ENCODE peak calls at places on chromosomes 11 and 22, in four cellular contexts. One of them, this sample, is unnamed.

GRCh38 chr11:73331138-73331916 is 23.3 kb downstream of the ARHGEF17 start:
- DNase-seq in pancreas: no peak
- DNase-seq in colonic mucosa: no peak
- DNase-seq in foreskin fibroblast: no peak
- DNase-seq in this sample: peak; percentile 57

GRCh38 chr22:48428556-48429371 is 1398.9 kb downstream of the BRD1 start:
- DNase-seq in pancreas: no peak
- DNase-seq in colonic mucosa: no peak
- DNase-seq in foreskin fibroblast: no peak
- DNase-seq in this sample: no peak

GRCh38 chr11:2995893-2996554 is 3.9 kb upstream of the NAP1L4 start:
- DNase-seq in pancreas: no peak
- DNase-seq in colonic mucosa: no peak
- DNase-seq in foreskin fibroblast: no peak
- DNase-seq in this sample: no peak

GRCh38 chr11:66846671-66847091 is 3.4 kb downstream of the RCE1 start:
- DNase-seq in pancreas: no peak
- DNase-seq in colonic mucosa: no peak
- DNase-seq in foreskin fibroblast: peak; percentile 67
- DNase-seq in this sample: no peak

GRCh38 chr11:96326954-96327353 is 16.0 kb downstream of the MAML2 start:
- DNase-seq in pancreas: no peak
- DNase-seq in colonic mucosa: no peak
- DNase-seq in foreskin fibroblast: no peak
- DNase-seq in this sample: no peak

GRCh38 chr11:67465190-67465522 is 3.9 kb downstream of the TMEM134 start:
- DNase-seq in pancreas: no peak
- DNase-seq in colonic mucosa: peak; percentile 37
- DNase-seq in foreskin fibroblast: no peak
- DNase-seq in this sample: no peak

GRCh38 chr11:1153951-1154487 is 3.7 kb upstream of the MUC5AC start:
- DNase-seq in pancreas: peak; percentile 15
- DNase-seq in colonic mucosa: peak; percentile 46
- DNase-seq in foreskin fibroblast: peak; percentile 93
- DNase-seq in this sample: no peak

GRCh38 chr22:43303751-43304150 is 39.4 kb downstream of the SCUBE1 start:
- DNase-seq in pancreas: no peak
- DNase-seq in colonic mucosa: no peak
- DNase-seq in foreskin fibroblast: no peak
- DNase-seq in this sample: no peak

GRCh38 chr22:31995046-31995445 is 48.0 kb upstream of the SLC5A1 start:
- DNase-seq in pancreas: no peak
- DNase-seq in colonic mucosa: no peak
- DNase-seq in foreskin fibroblast: no peak
- DNase-seq in this sample: no peak

GRCh38 chr11:104372111-104372510 is 208.2 kb upstream of the PDGFD start:
- DNase-seq in pancreas: no peak
- DNase-seq in colonic mucosa: no peak
- DNase-seq in foreskin fibroblast: no peak
- DNase-seq in this sample: no peak

GRCh38 chr11:130638624-130639023 is 190.2 kb downstream of the ADAMTS15 start:
- DNase-seq in pancreas: no peak
- DNase-seq in colonic mucosa: no peak
- DNase-seq in foreskin fibroblast: no peak
- DNase-seq in this sample: no peak

GRCh38 chr11:128399186-128399585 is 188.2 kb downstream of the ETS1 start:
- DNase-seq in pancreas: no peak
- DNase-seq in colonic mucosa: no peak
- DNase-seq in foreskin fibroblast: peak; percentile 89
- DNase-seq in this sample: no peak

GRCh38 chr11:110564676-110565343 is 135.1 kb downstream of the FDX1 start:
- DNase-seq in pancreas: no peak
- DNase-seq in colonic mucosa: no peak
- DNase-seq in foreskin fibroblast: no peak
- DNase-seq in this sample: no peak

GRCh38 chr11:119338318-119338890 is 2.3 kb downstream of the C1QTNF5 start:
- DNase-seq in pancreas: peak; percentile 61
- DNase-seq in colonic mucosa: peak; percentile 82
- DNase-seq in foreskin fibroblast: peak; percentile 87
- DNase-seq in this sample: no peak

GRCh38 chr11:3340025-3340424 is 38.9 kb downstream of the ZNF195 start:
- DNase-seq in pancreas: no peak
- DNase-seq in colonic mucosa: no peak
- DNase-seq in foreskin fibroblast: peak; percentile 84
- DNase-seq in this sample: no peak

GRCh38 chr11:29534831-29535230 is 482.0 kb downstream of the KCNA4 start:
- DNase-seq in pancreas: no peak
- DNase-seq in colonic mucosa: no peak
- DNase-seq in foreskin fibroblast: no peak
- DNase-seq in this sample: no peak

GRCh38 chr11:109208116-109208515 is 213.9 kb upstream of the C11orf87 start:
- DNase-seq in pancreas: no peak
- DNase-seq in colonic mucosa: no peak
- DNase-seq in foreskin fibroblast: no peak
- DNase-seq in this sample: no peak

GRCh38 chr22:23109441-23109978 is 32.3 kb downstream of the RSPH14 start:
- DNase-seq in pancreas: no peak
- DNase-seq in colonic mucosa: no peak
- DNase-seq in foreskin fibroblast: no peak
- DNase-seq in this sample: no peak

GRCh38 chr22:35043932-35044319 is 22.0 kb upstream of the ISX start:
- DNase-seq in pancreas: no peak
- DNase-seq in colonic mucosa: no peak
- DNase-seq in foreskin fibroblast: no peak
- DNase-seq in this sample: no peak
- TF ChIP-seq CTCF in pancreas: no peak
- TF ChIP-seq CTCF in colonic mucosa: no peak
- TF ChIP-seq CTCF in foreskin fibroblast: no peak
- TF ChIP-seq CTCF in this sample: no peak

DNA sequence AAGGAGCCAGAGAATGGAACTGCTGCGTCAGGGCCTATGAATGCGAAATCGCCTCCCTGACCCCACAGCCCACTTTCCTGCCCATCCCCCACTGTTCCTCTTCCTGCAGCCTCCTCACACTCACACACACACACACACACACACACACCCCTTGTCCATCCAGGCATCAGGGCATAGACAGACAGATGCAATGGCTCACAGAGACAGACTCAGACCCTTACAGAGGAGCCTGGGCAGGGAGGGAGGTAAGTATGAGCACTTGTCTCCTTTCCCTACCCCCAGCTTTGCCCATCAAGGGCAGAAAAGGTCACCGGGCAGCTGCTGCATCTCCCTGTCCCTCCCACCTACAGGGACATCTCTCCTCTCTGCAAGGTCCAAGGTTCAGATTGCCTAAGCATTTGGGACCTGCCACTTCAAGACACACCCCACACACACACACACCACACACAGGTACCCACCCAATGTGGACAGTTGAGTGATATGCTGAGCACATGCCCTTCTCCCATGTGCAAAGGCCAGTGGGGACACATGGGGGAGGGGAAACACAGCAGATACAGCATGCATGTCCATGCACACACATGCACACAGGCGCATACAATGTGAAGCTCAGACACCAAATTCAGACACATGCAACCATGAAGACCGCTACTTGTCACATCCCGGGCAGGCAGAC is 2.0 kb upstream of the NRXN2 start:
- DNase-seq in pancreas: no peak
- DNase-seq in colonic mucosa: no peak
- DNase-seq in foreskin fibroblast: no peak
- DNase-seq in this sample: no peak
- TF ChIP-seq CTCF in pancreas: no peak
- TF ChIP-seq CTCF in colonic mucosa: no peak
- TF ChIP-seq CTCF in foreskin fibroblast: no peak
- TF ChIP-seq CTCF in this sample: no peak

GRCh38 chr11:111700186-111700585 is 66.0 kb downstream of the PPP2R1B start:
- DNase-seq in pancreas: no peak
- DNase-seq in colonic mucosa: no peak
- DNase-seq in foreskin fibroblast: no peak
- DNase-seq in this sample: no peak

GRCh38 chr11:111698852-111699559 is 67.2 kb downstream of the PPP2R1B start:
- DNase-seq in pancreas: no peak
- DNase-seq in colonic mucosa: no peak
- DNase-seq in foreskin fibroblast: peak; percentile 52
- DNase-seq in this sample: no peak

GRCh38 chr11:111697910-111698309 is 68.3 kb downstream of the PPP2R1B start:
- DNase-seq in pancreas: no peak
- DNase-seq in colonic mucosa: no peak
- DNase-seq in foreskin fibroblast: no peak
- DNase-seq in this sample: no peak

GRCh38 chr11:111702623-111703022 is 63.6 kb downstream of the PPP2R1B start:
- DNase-seq in pancreas: no peak
- DNase-seq in colonic mucosa: no peak
- DNase-seq in foreskin fibroblast: no peak
- DNase-seq in this sample: no peak

DNA sequence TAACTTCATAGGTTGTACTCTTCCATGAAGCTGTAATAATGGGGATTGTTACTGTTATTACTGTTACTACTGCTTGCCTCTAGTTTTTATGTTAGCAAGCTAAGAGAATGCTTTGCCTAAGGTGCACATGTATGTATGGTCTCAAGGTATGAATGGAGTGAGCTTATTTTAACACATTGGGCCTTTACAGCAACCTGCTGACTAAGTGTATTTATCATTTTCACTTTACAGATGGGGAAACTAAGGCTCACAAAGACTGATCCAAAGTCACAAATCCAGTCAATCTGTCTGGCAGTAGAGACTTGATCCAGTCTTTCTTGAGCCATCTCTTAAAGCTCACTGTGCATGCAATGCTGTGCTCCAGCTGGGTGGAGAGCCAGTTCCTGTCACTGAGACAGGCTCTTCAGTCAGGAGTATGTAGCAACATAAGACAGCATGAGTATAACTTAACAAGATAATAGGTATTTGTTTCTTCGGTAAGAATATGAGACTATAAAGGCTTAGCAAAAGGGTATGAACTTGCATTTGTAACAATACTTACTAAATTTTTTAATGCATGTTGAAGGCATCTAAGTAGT is 66.5 kb downstream of the PPP2R1B start:
- DNase-seq in pancreas: no peak
- DNase-seq in colonic mucosa: no peak
- DNase-seq in foreskin fibroblast: no peak
- DNase-seq in this sample: no peak
- TF ChIP-seq CTCF in pancreas: no peak
- TF ChIP-seq CTCF in colonic mucosa: no peak
- TF ChIP-seq CTCF in foreskin fibroblast: no peak
- TF ChIP-seq CTCF in this sample: no peak

GRCh38 chr11:12799373-12799835 is 125.2 kb downstream of the TEAD1 start:
- DNase-seq in pancreas: no peak
- DNase-seq in colonic mucosa: no peak
- DNase-seq in foreskin fibroblast: no peak
- DNase-seq in this sample: no peak

GRCh38 chr11:12800032-12800671 is 125.9 kb downstream of the TEAD1 start:
- DNase-seq in pancreas: peak; percentile 57
- DNase-seq in colonic mucosa: peak; percentile 48
- DNase-seq in foreskin fibroblast: peak; percentile 75
- DNase-seq in this sample: no peak

GRCh38 chr11:12801976-12802375 is 127.8 kb downstream of the TEAD1 start:
- DNase-seq in pancreas: no peak
- DNase-seq in colonic mucosa: no peak
- DNase-seq in foreskin fibroblast: no peak
- DNase-seq in this sample: no peak

GRCh38 chr11:12797996-12798395 is 123.8 kb downstream of the TEAD1 start:
- DNase-seq in pancreas: no peak
- DNase-seq in colonic mucosa: no peak
- DNase-seq in foreskin fibroblast: no peak
- DNase-seq in this sample: no peak

GRCh38 chr11:12798609-12799011 is 124.4 kb downstream of the TEAD1 start:
- DNase-seq in pancreas: no peak
- DNase-seq in colonic mucosa: no peak
- DNase-seq in foreskin fibroblast: no peak
- DNase-seq in this sample: no peak
- TF ChIP-seq CTCF in pancreas: no peak
- TF ChIP-seq CTCF in colonic mucosa: no peak
- TF ChIP-seq CTCF in foreskin fibroblast: no peak
- TF ChIP-seq CTCF in this sample: no peak

GRCh38 chr11:44621140-44621681 is 55.7 kb downstream of the CD82 start:
- DNase-seq in pancreas: peak; percentile 45
- DNase-seq in colonic mucosa: peak; percentile 74
- DNase-seq in foreskin fibroblast: peak; percentile 77
- DNase-seq in this sample: peak; percentile 83
- TF ChIP-seq CTCF in pancreas: peak; percentile 78
- TF ChIP-seq CTCF in colonic mucosa: peak; percentile 96
- TF ChIP-seq CTCF in foreskin fibroblast: peak; percentile 96
- TF ChIP-seq CTCF in this sample: peak; percentile 99

GRCh38 chr11:134393638-134394037 is 18.4 kb downstream of the B3GAT1 start:
- DNase-seq in pancreas: no peak
- DNase-seq in colonic mucosa: peak; percentile 20
- DNase-seq in foreskin fibroblast: no peak
- DNase-seq in this sample: no peak
- TF ChIP-seq CTCF in pancreas: no peak
- TF ChIP-seq CTCF in colonic mucosa: peak; percentile 24
- TF ChIP-seq CTCF in foreskin fibroblast: no peak
- TF ChIP-seq CTCF in this sample: peak; percentile 39

DNA sequence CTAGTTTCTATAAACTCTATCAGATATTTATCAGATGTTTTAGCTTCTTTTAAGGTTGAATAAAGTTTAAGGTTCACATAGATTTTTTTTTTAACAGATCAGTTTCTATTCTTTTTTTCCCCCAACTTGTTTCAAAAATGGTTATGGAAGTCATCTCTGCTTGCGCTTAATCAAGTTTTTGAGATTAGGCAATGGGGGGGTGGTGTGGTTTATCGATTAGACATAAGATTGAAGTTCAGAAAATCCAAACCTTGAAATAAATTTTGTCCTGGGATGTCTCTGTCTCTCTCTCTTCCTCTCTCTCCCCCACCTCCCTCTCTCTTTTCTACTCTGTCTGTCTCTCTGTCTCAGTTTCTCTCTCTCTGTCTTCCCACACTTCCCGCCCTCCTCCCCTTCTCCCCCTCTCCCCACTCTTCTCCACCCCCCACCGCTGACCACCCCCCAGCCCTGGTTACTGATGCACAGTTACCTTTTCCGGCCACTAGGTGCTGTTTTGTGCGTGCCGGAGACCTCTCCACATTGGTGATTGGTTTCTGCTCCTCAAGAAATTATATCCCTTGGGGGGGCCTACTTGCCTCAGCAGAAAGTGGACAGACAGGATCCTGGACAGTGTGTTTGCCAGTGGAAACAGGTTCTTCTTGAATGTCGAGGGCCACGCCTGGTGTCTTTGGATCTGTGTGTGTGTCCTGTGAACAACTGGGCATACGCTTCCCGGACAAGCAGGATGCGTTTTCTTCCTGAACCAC is 29.7 kb upstream of the ANO1 start:
- DNase-seq in pancreas: no peak
- DNase-seq in colonic mucosa: peak; percentile 24
- DNase-seq in foreskin fibroblast: no peak
- DNase-seq in this sample: no peak
- TF ChIP-seq CTCF in pancreas: no peak
- TF ChIP-seq CTCF in colonic mucosa: no peak
- TF ChIP-seq CTCF in foreskin fibroblast: peak; percentile 5
- TF ChIP-seq CTCF in this sample: peak; percentile 27

This sample was measured in heart right ventricle.